ENCODE peak calls at places on chromosomes 2 and 18, in six cellular contexts. W, E, K, C, R and N are unnamed samples. For H3K4me1, the result is how much of the 10 kb centered on the place peaks cover.

GRCh38 chr2:65483763-65484162 is 51.4 kb upstream of the SPRED2 start:
- DNase-seq in W (no peak), R (no peak), E (no peak), C (peak), K (no peak), N (no peak)

GRCh38 chr2:37466533-37467230 is 122.3 kb downstream of the QPCT start:
- DNase-seq in K (no peak), E (no peak), C (peak), W (no peak), R (no peak), N (no peak)

GRCh38 chr18:31506024-31506742 is 8.2 kb downstream of the DSG2 start:
- DNase-seq in K (no peak), E (no peak), R (no peak), W (no peak), C (peak), N (no peak)

GRCh38 chr2:140108706-140109472 is 1328.7 kb upstream of the NXPH2 start:
- DNase-seq in C (no peak), W (no peak), K (no peak), R (no peak), E (no peak), N (no peak)

GRCh38 chr2:54999182-54999581 is 51.1 kb downstream of the RTN4 start:
- DNase-seq in W (no peak), K (no peak), C (peak), E (no peak), R (no peak), N (no peak)

GRCh38 chr2:28286678-28287077 is 106.0 kb upstream of the FOSL2 start:
- DNase-seq in R (no peak), W (no peak), E (no peak), C (no peak), K (no peak), N (no peak)

GRCh38 chr18:11865071-11865470 is 13.9 kb downstream of the CHMP1B start:
- DNase-seq in W (no peak), K (no peak), E (no peak), R (no peak), C (no peak), N (no peak)

GRCh38 chr2:71939588-71940535 is 207.8 kb downstream of the CYP26B1 start:
- DNase-seq in K (no peak), W (no peak), E (peak), C (peak), R (no peak), N (no peak)

GRCh38 chr18:40866013-40866644 is 1088.9 kb upstream of the PIK3C3 start:
- DNase-seq in W (no peak), K (no peak), C (no peak), R (no peak), E (no peak), N (no peak)

GRCh38 chr2:205473791-205474190 is 208.5 kb upstream of the NRP2 start:
- DNase-seq in K (no peak), W (no peak), R (no peak), E (no peak), C (no peak), N (no peak)

GRCh38 chr18:8912348-8913057 is 190.0 kb upstream of the NDUFV2 start:
- DNase-seq in R (peak), K (no peak), C (no peak), E (peak), W (peak), N (no peak)

GRCh38 chr2:195468771-195469170 is 188.3 kb upstream of the SLC39A10 start:
- DNase-seq in K (no peak), C (no peak), R (no peak), W (no peak), E (no peak), N (no peak)

GRCh38 chr18:13614701-13615288 is 111.6 kb downstream of the FAM210A start:
- DNase-seq in W (no peak), R (no peak), C (no peak), K (no peak), E (no peak), N (no peak)

GRCh38 chr2:109157563-109158105 is 28.6 kb downstream of the SH3RF3 start:
- DNase-seq in C (no peak), W (no peak), K (no peak), R (no peak), E (no peak), N (no peak)
- H3K4me1 ChIP-seq in C (under half), W (under half), K (under half), R (under half), E (under half), N (under half)

GRCh38 chr2:99707592-99707991 is 217.8 kb upstream of the REV1 start:
- DNase-seq in K (no peak), R (no peak), W (no peak), E (no peak), C (peak), N (no peak)
- H3K4me1 ChIP-seq in K (under half), R (under half), W (under half), E (under half), C (under half), N (under half)

GRCh38 chr2:36446258-36446657 is 90.7 kb downstream of the CRIM1 start:
- DNase-seq in W (no peak), C (no peak), K (no peak), R (no peak), E (no peak), N (no peak)
- H3K4me1 ChIP-seq in W (under half), C (under half), K (under half), R (under half), E (under half), N (under half)

DNA sequence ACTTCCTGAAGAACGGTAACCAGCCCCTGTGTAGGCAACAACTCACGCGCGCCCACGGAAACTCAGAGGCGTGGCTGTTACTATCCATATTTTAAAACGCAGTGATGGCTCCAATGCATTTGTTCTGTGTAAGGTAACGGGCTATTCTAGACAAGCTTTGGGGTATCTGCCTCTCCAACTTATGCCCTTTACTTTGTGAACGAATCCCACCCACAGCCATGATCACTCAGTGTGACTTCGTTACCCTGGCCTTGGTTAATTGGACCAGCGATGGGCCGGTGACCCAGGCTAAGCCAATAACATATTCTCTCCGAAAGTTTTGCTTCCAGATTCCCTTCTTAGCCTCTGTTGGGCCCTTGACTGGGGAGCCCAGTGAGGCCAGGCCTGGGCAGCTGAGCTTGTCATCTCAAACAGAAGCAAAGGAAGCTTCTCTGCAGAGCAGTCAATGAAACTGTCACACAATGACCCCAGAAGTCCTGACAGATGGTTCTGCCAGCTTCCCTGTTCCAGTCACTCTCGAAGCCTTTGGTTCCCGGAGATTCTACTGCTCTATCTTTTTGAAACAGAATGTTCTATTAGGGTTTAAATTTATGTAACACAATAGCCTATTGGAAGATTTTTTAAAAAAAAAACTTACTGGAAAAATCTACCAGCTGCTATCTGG is 30.7 kb upstream of the ROCK2 start:
- DNase-seq in W (no peak), K (no peak), R (no peak), E (no peak), C (no peak), N (no peak)
- H3K4me1 ChIP-seq in W (under half), K (half or more), R (under half), E (under half), C (under half), N (under half)

GRCh38 chr18:76463358-76463757 is 31.7 kb downstream of the ZNF516 start:
- DNase-seq in E (no peak), C (no peak), W (no peak), R (no peak), K (no peak), N (no peak)
- H3K4me1 ChIP-seq in E (under half), C (under half), W (under half), R (under half), K (under half), N (under half)

GRCh38 chr18:457120-457519 is 43.4 kb downstream of the COLEC12 start:
- DNase-seq in C (peak), W (no peak), E (no peak), R (peak), K (no peak), N (peak)

GRCh38 chr18:453399-453798 is 47.1 kb downstream of the COLEC12 start:
- DNase-seq in R (no peak), E (no peak), W (no peak), C (no peak), K (no peak), N (no peak)

GRCh38 chr18:456361-456821 is 44.1 kb downstream of the COLEC12 start:
- DNase-seq in C (peak), K (no peak), E (peak), W (no peak), R (no peak), N (peak)

GRCh38 chr18:449374-449773 is 51.1 kb downstream of the COLEC12 start:
- DNase-seq in R (peak), W (no peak), K (peak), E (no peak), C (peak), N (no peak)

DNA sequence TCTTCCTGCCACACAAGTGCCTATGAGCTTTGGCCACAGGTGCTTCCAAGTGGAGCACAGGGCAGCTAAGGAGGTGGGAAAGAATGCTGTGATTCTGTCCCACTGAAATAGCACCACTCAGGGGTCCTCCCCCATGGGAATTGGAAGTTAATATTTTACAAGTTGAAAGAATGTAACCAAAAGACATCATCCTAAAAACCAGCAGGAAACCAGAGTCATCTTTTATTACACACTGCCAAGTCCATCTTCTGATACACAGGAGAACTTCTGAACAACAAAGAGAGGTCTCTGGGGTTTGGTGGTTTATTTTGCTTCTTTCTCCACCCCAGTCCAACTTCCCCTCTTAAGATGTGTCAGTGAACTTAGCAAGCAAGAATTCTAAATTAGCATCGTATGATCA is 47.7 kb downstream of the COLEC12 start:
- DNase-seq in R (no peak), C (no peak), E (no peak), W (no peak), K (no peak), N (no peak)
- H3K4me1 ChIP-seq in R (under half), C (under half), E (under half), W (under half), K (under half), N (under half)

DNA sequence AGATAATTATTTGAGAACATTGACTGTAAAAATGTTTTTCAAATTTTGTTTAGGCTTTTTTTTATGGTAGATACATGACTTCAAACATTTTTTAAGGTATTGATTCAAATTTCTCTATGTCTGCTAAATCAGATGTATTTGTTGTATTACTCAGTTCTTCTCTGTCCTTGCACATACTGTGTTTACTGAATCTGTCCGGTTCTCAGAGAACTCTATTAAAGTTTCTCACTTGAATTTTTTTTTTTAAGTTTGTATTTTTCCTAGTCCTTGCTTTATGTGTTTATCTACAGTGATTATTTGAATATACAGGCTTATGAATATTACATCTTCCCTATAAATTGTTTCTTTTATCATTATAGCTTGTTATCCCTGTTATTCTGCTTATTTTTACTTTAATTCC is 5.3 kb downstream of the SEPTIN2 start:
- DNase-seq in E (no peak), R (no peak), C (no peak), K (no peak), W (no peak), N (no peak)
- H3K4me1 ChIP-seq in E (under half), R (under half), C (under half), K (half or more), W (under half), N (under half)

GRCh38 chr18:21096760-21097159 is 14.9 kb downstream of the ROCK1 start:
- DNase-seq in K (no peak), W (no peak), R (no peak), C (no peak), E (no peak), N (no peak)
- H3K4me1 ChIP-seq in K (half or more), W (under half), R (under half), C (under half), E (under half), N (under half)

GRCh38 chr2:9232886-9233285 is 26.3 kb downstream of the ASAP2 start:
- DNase-seq in R (no peak), K (no peak), C (no peak), E (no peak), W (no peak), N (no peak)

GRCh38 chr2:9234680-9235387 is 28.2 kb downstream of the ASAP2 start:
- DNase-seq in R (no peak), K (peak), W (peak), E (peak), C (peak), N (no peak)

GRCh38 chr2:9237831-9238230 is 31.2 kb downstream of the ASAP2 start:
- DNase-seq in W (no peak), K (no peak), E (no peak), C (no peak), R (no peak), N (no peak)

GRCh38 chr2:9236867-9237266 is 30.3 kb downstream of the ASAP2 start:
- DNase-seq in K (no peak), E (no peak), C (no peak), R (no peak), W (peak), N (peak)

GRCh38 chr2:9235388-9236344 is 29.1 kb downstream of the ASAP2 start:
- DNase-seq in C (peak), R (no peak), K (no peak), W (peak), E (no peak), N (peak)
- H3K4me1 ChIP-seq in C (under half), R (under half), K (half or more), W (half or more), E (under half), N (under half)